ENCODE peak calls at places on chromosomes 6 and 20, in nine cellular contexts. D is AG08396; R is choroid plexus epithelial cell; B is CD4-positive, alpha-beta T cell; Z is stimulated activated CD8-positive, alpha-beta memory T cell treated with anti-CD3 and anti-CD28 coated beads, Interleukin-2, amount 100 ng/mL, for 48 hours; E is activated CD8-positive, alpha-beta memory T cell treated with anti-CD3 and anti-CD28 coated beads for 1 hour; I is NCI-H2081; X is GM04503; A is Right ventricle myocardium superior. Q is an unnamed sample.

GRCh38 chr20:31670371-31671228 is 32.9 kb downstream of the COX4I2 start:
- DNase-seq in D (peak), Z (no peak), I (peak), A (peak), R (peak), B (no peak), E (no peak), X (no peak), Q (no peak)

GRCh38 chr20:50655325-50655880 is 35.9 kb downstream of the RIPOR3 start:
- DNase-seq in R (peak), D (peak), I (no peak), X (peak), E (no peak), A (peak), B (no peak), Z (no peak), Q (no peak)

GRCh38 chr20:36572701-36573102 is 695 bp upstream of the TGIF2 start:
- DNase-seq in D (no peak), I (no peak), E (peak), R (peak), Z (peak), B (peak), A (no peak), X (no peak), Q (no peak)

GRCh38 chr20:24523661-24524060 is 54.2 kb downstream of the SYNDIG1 start:
- DNase-seq in R (no peak), I (no peak), X (no peak), A (no peak), Z (no peak), D (no peak), B (no peak), E (no peak), Q (no peak)

GRCh38 chr6:125824946-125825786 is 34.4 kb downstream of the NCOA7 start:
- DNase-seq in R (no peak), Z (no peak), D (no peak), B (no peak), I (no peak), A (no peak), E (no peak), X (no peak), Q (no peak)

GRCh38 chr6:18528084-18528743 is 141.1 kb downstream of the RNF144B start:
- DNase-seq in B (no peak), X (no peak), A (no peak), Z (no peak), R (peak), I (peak), E (no peak), D (peak), Q (no peak)

GRCh38 chr6:30060634-30060981 is 457 bp upstream of the POLR1H start:
- DNase-seq in A (peak), R (peak), X (no peak), D (no peak), B (no peak), I (no peak), E (no peak), Z (no peak), Q (no peak)

GRCh38 chr6:158208226-158208807 is 40.2 kb downstream of the GTF2H5 start:
- DNase-seq in Z (no peak), E (no peak), B (no peak), A (no peak), I (no peak), R (peak), X (no peak), D (no peak), Q (no peak)

GRCh38 chr20:48180039-48180438 is 394.8 kb upstream of the SULF2 start:
- DNase-seq in D (no peak), Z (no peak), R (peak), E (no peak), A (no peak), X (no peak), B (no peak), I (no peak), Q (no peak)

GRCh38 chr6:31042801-31043200 is 32.5 kb downstream of the MUC22 start:
- DNase-seq in I (no peak), E (no peak), A (no peak), D (peak), X (no peak), B (peak), R (peak), Z (peak), Q (no peak)

GRCh38 chr6:15901141-15902115 is 227.5 kb upstream of the MYLIP start:
- DNase-seq in Z (peak), E (no peak), X (no peak), B (no peak), R (no peak), A (peak), D (no peak), I (no peak), Q (no peak)

GRCh38 chr6:38034269-38034914 is 214.9 kb downstream of the ZFAND3 start:
- DNase-seq in A (no peak), D (peak), E (no peak), I (peak), Z (no peak), R (peak), B (no peak), X (no peak), Q (no peak)

GRCh38 chr6:56507517-56507916 is 135.2 kb downstream of the DST start:
- DNase-seq in A (peak), Z (no peak), R (no peak), E (no peak), B (no peak), X (no peak), I (no peak), D (no peak), Q (no peak)

GRCh38 chr6:106728296-106728870 is 99.0 kb downstream of the QRSL1 start:
- DNase-seq in Z (no peak), E (no peak), X (no peak), B (no peak), I (no peak), D (no peak), R (no peak), A (no peak), Q (no peak)

GRCh38 chr6:35370799-35371493 is 28.6 kb downstream of the PPARD start:
- DNase-seq in Z (no peak), R (peak), E (no peak), D (no peak), B (no peak), A (peak), X (peak), I (no peak), Q (no peak)

GRCh38 chr6:106628658-106629102 is 618 bp downstream of the RTN4IP1 start:
- DNase-seq in X (no peak), E (no peak), R (peak), Z (no peak), D (no peak), B (no peak), A (no peak), I (no peak), Q (no peak)

GRCh38 chr20:17925300-17925939 is 43.2 kb downstream of the SNX5 start:
- DNase-seq in I (no peak), R (no peak), D (no peak), B (no peak), A (no peak), X (no peak), E (no peak), Z (no peak), Q (no peak)

GRCh38 chr20:5513975-5514516 is 197.3 kb upstream of the PROKR2 start:
- DNase-seq in Z (no peak), B (no peak), X (no peak), R (peak), I (no peak), E (no peak), A (no peak), D (peak), Q (no peak)

GRCh38 chr20:440636-441035 is 21.7 kb downstream of the TBC1D20 start:
- DNase-seq in A (no peak), R (peak), D (no peak), E (no peak), I (no peak), B (no peak), X (no peak), Z (no peak), Q (no peak)